ENCODE peak calls at places on chromosomes 13 and 19, in nine cellular contexts. V is body of pancreas, C is uterus, L is breast epithelium, N is ovary, D is GM12891, U is sigmoid colon, A is tibial nerve, K is spleen. H is an unnamed sample.

GRCh38 chr13:99383946-99384345 is 76.7 kb upstream of the GPR183 start:
- DNase-seq in K (no peak), L (no peak), A (no peak), N (no peak), V (no peak), C (no peak), U (no peak), D (no peak), H (no peak)

GRCh38 chr13:47188802-47189201 is 291.9 kb upstream of the HTR2A start:
- DNase-seq in N (no peak), L (no peak), V (no peak), C (no peak), U (no peak), A (no peak), D (no peak), K (no peak), H (no peak)

GRCh38 chr19:3135961-3136683 is at the start of gene GNA15:
- DNase-seq in V (no peak), D (no peak), U (no peak), L (peak), N (peak), K (peak), A (no peak), C (no peak), H (no peak)

GRCh38 chr13:21973437-21974125 is 302.7 kb downstream of the FGF9 start:
- DNase-seq in L (no peak), N (no peak), U (no peak), V (no peak), K (no peak), A (no peak), C (no peak), D (no peak), H (no peak)

GRCh38 chr19:8363803-8364771 is at the start of gene ANGPTL4:
- DNase-seq in K (peak), N (peak), A (peak), L (peak), D (no peak), V (peak), C (peak), U (peak), H (peak)

GRCh38 chr19:5985098-5985783 is 7.3 kb upstream of the RANBP3 start:
- DNase-seq in D (no peak), C (no peak), V (no peak), N (no peak), U (no peak), L (no peak), K (no peak), A (no peak), H (no peak)

GRCh38 chr13:96940961-96941360 is 53.3 kb downstream of the OXGR1 start:
- DNase-seq in U (no peak), N (no peak), A (no peak), C (no peak), D (no peak), V (no peak), L (no peak), K (no peak), H (no peak)

GRCh38 chr19:55442372-55443044 is 592 bp downstream of the SHISA7 start:
- DNase-seq in C (no peak), V (no peak), A (no peak), N (no peak), U (no peak), L (no peak), K (no peak), D (no peak), H (no peak)

GRCh38 chr13:35354882-35355281 is 121.6 kb downstream of the MAB21L1 start:
- DNase-seq in D (no peak), K (no peak), N (no peak), U (no peak), L (no peak), A (no peak), C (no peak), V (no peak), H (no peak)

GRCh38 chr13:110616103-110617101 is 1.1 kb downstream of the NAXD start:
- DNase-seq in U (no peak), C (no peak), D (no peak), A (no peak), L (peak), K (peak), V (peak), N (peak), H (peak)

GRCh38 chr13:50152224-50152623 is 137.0 kb downstream of the KCNRG start:
- DNase-seq in K (no peak), A (no peak), N (no peak), D (no peak), V (no peak), C (no peak), L (no peak), U (no peak), H (no peak)

GRCh38 chr19:50500060-50500752 is 10.8 kb downstream of the JOSD2 start:
- DNase-seq in C (peak), N (no peak), V (no peak), U (no peak), D (no peak), L (no peak), K (peak), A (no peak), H (peak)

GRCh38 chr19:54955356-54955755 is 8.0 kb upstream of the NLRP7 start:
- DNase-seq in K (no peak), C (no peak), V (no peak), D (no peak), U (no peak), L (no peak), A (no peak), N (no peak), H (no peak)

GRCh38 chr19:42553292-42554045 is 25.2 kb upstream of the CEACAM1 start:
- DNase-seq in C (no peak), L (no peak), N (no peak), U (no peak), D (no peak), K (peak), V (no peak), A (no peak), H (no peak)

GRCh38 chr13:97256343-97256783 is 34.2 kb downstream of the MBNL2 start:
- DNase-seq in C (no peak), V (no peak), D (no peak), L (no peak), U (no peak), N (no peak), K (no peak), A (no peak), H (no peak)

GRCh38 chr19:40607898-40608621 is 6.9 kb downstream of the LTBP4 start:
- DNase-seq in N (no peak), A (no peak), K (no peak), L (no peak), C (no peak), U (peak), V (no peak), D (no peak), H (no peak)

GRCh38 chr13:113849546-113849945 is 14.3 kb downstream of the GAS6 start:
- DNase-seq in C (no peak), U (no peak), N (no peak), K (no peak), V (no peak), A (no peak), D (no peak), L (no peak), H (no peak)

GRCh38 chr13:20044086-20044485 is 85.6 kb downstream of the ZMYM2 start:
- DNase-seq in U (no peak), K (no peak), V (no peak), N (no peak), L (no peak), C (no peak), A (no peak), D (no peak), H (no peak)

GRCh38 chr13:110820311-110820710 is 94.6 kb downstream of the ANKRD10 start:
- DNase-seq in A (no peak), K (no peak), C (no peak), V (no peak), U (no peak), N (no peak), D (no peak), L (no peak), H (no peak)

GRCh38 chr13:53141336-53141735 is 112.7 kb downstream of the OLFM4 start:
- DNase-seq in L (no peak), U (no peak), D (no peak), K (no peak), N (no peak), A (no peak), V (no peak), C (no peak), H (no peak)

GRCh38 chr13:81394605-81395004 is 1053.7 kb upstream of the SPRY2 start:
- DNase-seq in U (no peak), D (no peak), C (no peak), A (no peak), V (no peak), L (no peak), N (no peak), K (no peak), H (no peak)

GRCh38 chr13:80359459-80360297 is 18.8 kb upstream of the SPRY2 start:
- DNase-seq in A (no peak), V (no peak), D (no peak), N (no peak), L (no peak), C (no peak), U (no peak), K (no peak), H (no peak)

GRCh38 chr13:97205971-97206370 is 16.2 kb upstream of the MBNL2 start:
- DNase-seq in U (no peak), V (no peak), L (no peak), A (no peak), C (no peak), K (no peak), D (no peak), N (no peak), H (no peak)

GRCh38 chr13:98598043-98598442 is 21.1 kb upstream of the STK24 start:
- DNase-seq in C (no peak), A (no peak), N (no peak), K (no peak), U (no peak), V (no peak), D (no peak), L (no peak), H (no peak)

GRCh38 chr13:111893071-111893606 is 173.8 kb upstream of the SOX1 start:
- DNase-seq in V (no peak), U (no peak), K (no peak), C (no peak), D (no peak), A (no peak), N (no peak), L (peak), H (no peak)

GRCh38 chr13:29162638-29163037 is 342.5 kb downstream of the MTUS2 start:
- DNase-seq in D (no peak), U (no peak), L (no peak), K (no peak), V (no peak), C (no peak), A (no peak), N (no peak), H (no peak)

GRCh38 chr13:66543780-66544179 is 686.4 kb downstream of the PCDH9 start:
- DNase-seq in U (no peak), K (no peak), N (no peak), C (no peak), D (no peak), A (no peak), V (no peak), L (no peak), H (no peak)

GRCh38 chr19:33098023-33098652 is 17.2 kb downstream of the GPATCH1 start:
- DNase-seq in D (no peak), C (no peak), K (no peak), A (no peak), V (no peak), U (no peak), L (no peak), N (peak), H (no peak)

GRCh38 chr13:112928958-112929777 is 39.8 kb upstream of the MCF2L start:
- DNase-seq in K (no peak), A (no peak), L (no peak), D (no peak), V (no peak), U (no peak), C (no peak), N (peak), H (no peak)

GRCh38 chr13:93496985-93497673 is 270.5 kb downstream of the GPC6 start:
- DNase-seq in V (no peak), K (no peak), A (no peak), D (no peak), C (no peak), U (no peak), L (no peak), N (no peak), H (no peak)

DNA sequence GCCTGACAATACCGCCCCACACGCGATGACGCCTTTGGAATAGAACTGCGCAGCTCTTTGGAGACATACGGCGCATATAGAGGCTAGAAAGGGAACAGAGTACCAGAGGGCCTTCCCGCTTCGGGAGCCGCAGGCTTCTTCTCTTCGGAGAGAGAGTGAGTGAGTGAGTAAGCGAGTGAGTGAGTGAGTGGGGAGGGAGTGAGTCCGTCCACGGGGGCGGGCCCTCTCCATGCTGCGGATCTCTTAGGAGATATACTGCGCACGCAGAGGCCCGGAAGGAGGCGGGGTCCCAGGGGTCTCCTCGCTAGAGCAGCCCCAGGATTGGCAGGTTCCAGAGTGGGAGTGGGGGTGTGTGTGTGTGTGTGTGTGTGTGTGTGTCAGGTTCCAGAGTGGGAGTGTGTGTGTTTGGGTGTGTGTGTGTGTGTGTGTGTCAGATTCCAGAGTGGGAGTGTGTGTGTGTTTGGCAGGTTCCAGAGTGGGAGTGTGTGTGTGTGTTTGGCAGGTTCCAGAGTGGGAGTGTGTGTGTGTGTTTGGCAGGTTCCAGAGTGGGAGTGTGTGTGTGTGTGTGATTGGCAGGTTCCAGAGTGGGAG is 97.0 kb downstream of the INSR start:
- DNase-seq in N (peak), K (peak), V (peak), A (peak), C (peak), U (peak), D (peak), L (peak), H (peak)
- TF ChIP-seq POLR2A in N (peak), K (no peak), V (peak), A (peak), C (peak), U (no peak), D (no peak), L (peak), H (peak)

GRCh38 chr19:16795042-16795441 is 34.2 kb upstream of the SIN3B start:
- DNase-seq in L (no peak), D (no peak), A (no peak), K (no peak), N (no peak), U (no peak), C (no peak), V (no peak), H (no peak)

GRCh38 chr19:16797876-16798275 is 31.3 kb upstream of the SIN3B start:
- DNase-seq in C (no peak), L (no peak), K (no peak), N (no peak), U (no peak), A (no peak), D (no peak), V (no peak), H (no peak)

GRCh38 chr19:16791942-16792341 is 37.3 kb upstream of the SIN3B start:
- DNase-seq in N (no peak), V (no peak), D (no peak), A (no peak), K (peak), U (no peak), L (no peak), C (no peak), H (no peak)

GRCh38 chr19:16794456-16794855 is 34.7 kb upstream of the SIN3B start:
- DNase-seq in L (no peak), V (no peak), N (no peak), K (no peak), C (no peak), U (no peak), D (no peak), A (no peak), H (no peak)

DNA sequence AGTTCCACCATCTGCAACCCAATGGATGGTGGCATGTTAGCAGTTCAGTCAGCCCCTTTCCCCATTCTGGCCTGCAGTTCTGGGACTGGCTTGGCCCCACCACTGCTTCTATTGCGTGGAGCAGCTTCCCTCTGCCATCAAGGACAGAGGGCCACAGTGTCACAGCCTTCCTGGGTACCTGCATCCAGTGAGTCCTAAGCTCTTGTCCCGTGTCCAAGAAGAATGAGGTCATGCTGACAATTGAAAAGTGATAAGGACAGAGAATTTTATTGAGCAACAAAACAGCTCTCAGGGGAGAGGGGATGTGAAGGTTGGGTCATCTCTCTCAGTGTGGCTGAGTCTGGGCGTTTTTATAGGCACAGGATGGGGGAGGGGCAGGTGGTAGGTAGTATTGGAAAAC is 33.5 kb upstream of the SIN3B start:
- DNase-seq in N (no peak), L (no peak), V (no peak), C (no peak), U (no peak), A (no peak), D (no peak), K (no peak), H (no peak)
- TF ChIP-seq POLR2A in N (no peak), L (no peak), V (no peak), C (no peak), U (no peak), A (no peak), D (no peak), K (no peak), H (no peak)

DNA sequence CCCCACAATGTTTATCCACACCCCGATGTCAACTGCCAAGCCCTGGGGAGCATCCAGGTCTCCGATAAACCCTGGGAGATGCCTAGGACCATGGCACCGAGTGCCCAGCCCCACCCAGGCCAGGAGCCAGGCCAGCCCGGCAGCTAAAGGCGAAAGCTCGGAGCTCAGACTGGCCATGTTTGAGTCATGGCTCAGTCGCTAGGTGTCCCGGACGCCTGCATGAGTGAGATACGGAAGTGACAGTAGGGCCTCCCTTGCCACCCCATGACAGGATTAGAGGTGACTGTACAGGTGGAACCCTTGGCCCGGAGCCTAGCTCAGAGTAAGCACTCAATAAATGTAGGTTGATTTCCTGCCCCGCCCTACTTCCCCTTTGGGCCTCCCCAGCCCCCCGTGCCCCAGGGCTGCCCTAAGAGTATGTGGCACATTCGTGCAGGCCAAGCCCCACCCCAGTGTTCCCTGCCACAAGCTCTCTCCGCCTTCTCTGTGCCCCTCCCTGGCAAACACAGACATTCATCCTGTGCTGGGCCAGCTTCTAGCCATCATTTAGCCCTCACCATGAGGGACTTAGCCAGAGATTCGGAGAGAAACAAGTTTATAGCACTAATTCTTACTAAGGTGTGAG is 5.8 kb upstream of the TPM4 start:
- DNase-seq in L (peak), C (no peak), V (peak), N (no peak), D (peak), K (peak), U (peak), A (no peak), H (no peak)
- TF ChIP-seq POLR2A in L (peak), C (no peak), V (no peak), N (no peak), D (peak), K (no peak), U (peak), A (no peak), H (no peak)

GRCh38 chr19:2048959-2049740 is 1.9 kb downstream of the MKNK2 start:
- DNase-seq in N (peak), D (no peak), A (no peak), C (no peak), L (no peak), K (peak), U (peak), V (peak), H (peak)

GRCh38 chr19:2049741-2050348 is 1.2 kb downstream of the MKNK2 start:
- DNase-seq in U (peak), L (peak), C (peak), V (peak), K (peak), D (no peak), N (peak), A (peak), H (peak)

GRCh38 chr19:2051771-2052704 is 994 bp upstream of the MKNK2 start:
- DNase-seq in U (peak), C (peak), D (no peak), K (peak), N (peak), A (no peak), L (no peak), V (peak), H (peak)

GRCh38 chr19:2050991-2051770 is at the start of gene MKNK2:
- DNase-seq in N (peak), V (peak), L (peak), D (peak), K (peak), A (peak), U (peak), C (peak), H (peak)

DNA sequence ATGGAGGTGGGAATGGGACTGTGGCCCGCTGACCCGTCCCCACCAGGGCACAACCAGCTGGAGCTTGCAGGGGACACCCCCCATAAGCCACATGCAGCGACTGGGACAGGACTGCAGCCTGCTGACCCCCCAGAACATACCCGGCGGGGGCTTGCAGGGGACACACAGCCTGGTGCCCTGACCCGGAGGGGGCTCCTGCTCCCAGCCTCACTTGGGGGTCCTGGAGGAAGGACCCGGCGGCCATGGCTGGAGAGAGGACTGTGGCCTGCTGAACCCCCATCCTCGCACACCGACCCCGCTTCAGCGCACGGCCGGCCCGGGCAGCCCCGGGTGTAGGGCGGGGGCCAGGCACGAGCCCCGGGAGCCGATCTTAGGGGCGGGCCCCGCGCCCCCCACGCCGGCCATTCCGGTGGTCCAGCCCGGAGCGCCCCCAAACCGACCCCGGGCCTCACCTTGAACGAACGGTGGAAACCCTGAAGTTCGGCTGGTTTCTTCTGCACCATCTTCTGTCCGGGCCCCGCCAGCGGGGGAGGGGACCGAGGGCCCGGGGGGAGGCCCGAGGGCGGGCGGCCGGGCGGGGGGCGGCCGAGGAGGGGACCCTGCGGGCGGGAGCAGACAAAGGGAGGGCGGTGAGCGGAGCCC is 574 bp downstream of the MKNK2 start:
- DNase-seq in A (no peak), L (no peak), D (no peak), K (no peak), C (no peak), V (no peak), N (no peak), U (no peak), H (no peak)
- TF ChIP-seq POLR2A in A (no peak), L (no peak), D (no peak), K (no peak), C (no peak), V (no peak), N (no peak), U (peak), H (peak)

GRCh38 chr19:14529254-14530004 is at the start of gene TECR:
- DNase-seq in C (peak), K (peak), N (peak), L (peak), A (peak), D (peak), V (peak), U (peak), H (peak)
- TF ChIP-seq POLR2A in C (peak), K (peak), N (peak), L (peak), A (peak), D (peak), V (peak), U (peak), H (peak)

GRCh38 chr13:57582032-57582431 is 49.5 kb upstream of the PCDH17 start:
- DNase-seq in K (peak), U (peak), V (no peak), L (no peak), N (no peak), A (no peak), D (no peak), C (no peak), H (no peak)
- TF ChIP-seq POLR2A in K (no peak), U (no peak), V (no peak), L (no peak), N (no peak), A (no peak), D (no peak), C (no peak), H (no peak)